ENCODE peak calls at places on chromosomes 1 and 21, in five cellular contexts. D is heart right ventricle, N is HepG2, L is ovary, Y is heart left ventricle. C is an unnamed sample. For H3K36me3, the result is how much of the 10 kb centered on the place peaks cover.

GRCh38 chr1:18582890-18583289 is 47.8 kb upstream of the PAX7 start:
- DNase-seq in D (no peak), L (no peak), Y (no peak), N (no peak), C (no peak)

GRCh38 chr1:10299174-10299573 is 88.8 kb downstream of the KIF1B start:
- DNase-seq in Y (no peak), L (no peak), N (no peak), D (no peak), C (no peak)

GRCh38 chr1:16248603-16249534 is 11.9 kb upstream of the CPLANE2 start:
- DNase-seq in L (peak), Y (peak), D (peak), N (no peak), C (peak)

GRCh38 chr1:16458801-16459200 is 18.3 kb downstream of the NECAP2 start:
- DNase-seq in Y (no peak), N (no peak), L (no peak), D (no peak), C (no peak)

GRCh38 chr1:95006681-95007080 is 66.1 kb downstream of the ALG14 start:
- DNase-seq in Y (no peak), L (no peak), D (no peak), N (no peak), C (no peak)

GRCh38 chr1:218904401-218904800 is 269.3 kb upstream of the LYPLAL1 start:
- DNase-seq in L (no peak), Y (no peak), D (peak), N (no peak), C (no peak)

GRCh38 chr1:67717876-67718275 is 32.9 kb downstream of the GADD45A start:
- DNase-seq in D (peak), L (no peak), Y (no peak), N (peak), C (no peak)

GRCh38 chr21:23394458-23394857 is 2212.8 kb downstream of the MRPL39 start:
- DNase-seq in N (no peak), L (no peak), D (no peak), Y (no peak), C (no peak)

GRCh38 chr1:8104278-8105236 is 78.4 kb upstream of the ERRFI1 start:
- DNase-seq in L (no peak), N (no peak), D (no peak), Y (no peak), C (no peak)

GRCh38 chr1:236809133-236809532 is 14.0 kb downstream of the MTR start:
- DNase-seq in L (no peak), Y (peak), D (no peak), N (no peak), C (no peak)

GRCh38 chr1:59779949-59780348 is 34.8 kb upstream of the HOOK1 start:
- DNase-seq in D (no peak), L (no peak), N (peak), Y (no peak), C (no peak)

GRCh38 chr1:30125449-30126170 is 597.8 kb downstream of the MATN1 start:
- DNase-seq in Y (no peak), D (no peak), L (no peak), N (no peak), C (no peak)

GRCh38 chr1:165737196-165737595 is 31.5 kb downstream of the TMCO1 start:
- DNase-seq in Y (no peak), D (no peak), L (no peak), N (no peak), C (no peak)

GRCh38 chr1:236612349-236612748 is 8.0 kb upstream of the HEATR1 start:
- DNase-seq in N (no peak), Y (no peak), D (no peak), L (no peak), C (no peak)

GRCh38 chr1:223233019-223233409 is 90.0 kb upstream of the TLR5 start:
- DNase-seq in Y (no peak), D (no peak), N (no peak), L (no peak), C (no peak)

GRCh38 chr1:207020709-207021107 is 11.8 kb downstream of the C1orf116 start:
- DNase-seq in N (no peak), Y (no peak), L (no peak), D (no peak), C (no peak)

DNA sequence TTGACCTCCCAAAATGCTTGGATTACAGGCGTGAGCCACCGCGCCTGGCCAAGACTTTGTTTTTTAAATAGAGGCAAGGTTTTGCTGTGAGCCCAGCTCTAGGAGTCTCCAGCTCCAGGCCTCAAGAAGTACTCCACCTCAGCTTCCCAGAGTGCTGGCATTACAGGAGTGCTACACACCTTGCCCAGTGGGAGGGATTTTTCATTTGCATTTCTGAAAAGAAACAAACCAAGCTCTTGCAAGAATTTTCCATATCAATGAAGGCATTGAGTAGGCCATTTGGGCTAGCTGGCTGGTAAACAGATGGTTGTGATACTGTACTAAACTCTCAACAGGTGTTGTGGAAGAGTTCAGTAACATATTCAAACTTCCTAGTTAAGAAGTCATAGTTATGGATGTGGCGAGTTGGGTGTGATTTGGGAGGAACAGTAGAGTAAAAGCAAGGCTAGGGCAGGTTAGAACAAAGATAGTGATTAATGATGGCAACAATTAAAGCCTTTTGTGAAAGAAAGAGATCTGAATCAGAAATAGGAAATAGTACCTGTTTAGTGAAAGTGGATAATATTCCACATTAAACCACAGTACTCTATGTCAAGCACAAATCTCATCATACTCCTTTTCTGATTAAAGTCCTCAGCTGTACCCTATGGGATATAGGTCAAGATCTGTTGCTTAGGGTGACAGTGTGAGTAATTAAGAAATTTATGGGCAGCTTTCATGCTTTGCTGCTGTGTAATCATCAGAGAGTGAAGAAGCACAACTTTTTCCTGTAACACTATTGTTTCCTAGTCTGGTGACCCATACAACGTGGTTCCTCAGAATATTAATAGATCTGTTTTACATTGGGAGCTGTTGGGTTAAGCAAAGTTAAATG is 10.7 kb downstream of the AKIRIN1 start:
- DNase-seq in L (no peak), Y (no peak), N (no peak), D (no peak), C (no peak)
- H3K36me3 ChIP-seq in L (under half), Y (half or more), N (half or more), D (under half), C (half or more)

GRCh38 chr1:155697046-155697445 is 8.2 kb downstream of the DAP3 start:
- DNase-seq in D (no peak), L (no peak), Y (no peak), N (no peak), C (no peak)

GRCh38 chr1:155695107-155695506 is 6.2 kb downstream of the DAP3 start:
- DNase-seq in Y (no peak), D (no peak), N (no peak), L (no peak), C (no peak)

GRCh38 chr1:155696524-155696923 is 7.6 kb downstream of the DAP3 start:
- DNase-seq in Y (no peak), N (no peak), L (no peak), D (no peak), C (no peak)

GRCh38 chr1:155694167-155694566 is 5.3 kb downstream of the DAP3 start:
- DNase-seq in Y (no peak), L (no peak), D (no peak), N (no peak), C (no peak)

DNA sequence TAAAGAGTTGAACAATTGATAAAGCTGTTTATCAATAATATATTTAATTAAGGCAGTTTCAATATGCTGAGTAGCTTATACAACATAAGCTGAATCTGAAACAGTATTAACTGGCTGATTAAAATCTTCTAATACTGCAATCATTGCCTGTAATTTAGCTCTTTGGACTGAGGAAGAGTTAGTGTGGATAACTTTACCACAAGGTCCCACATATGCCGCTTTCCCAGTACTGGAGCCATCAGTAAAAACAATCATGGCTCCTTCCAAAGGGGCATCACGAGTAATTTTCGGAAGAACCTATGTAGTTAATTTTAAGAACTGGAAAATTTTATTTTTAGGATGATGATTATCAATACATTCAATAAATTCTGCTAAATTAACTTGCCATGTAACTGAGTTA is 6.7 kb downstream of the DAP3 start:
- DNase-seq in D (no peak), N (no peak), Y (no peak), L (no peak), C (no peak)
- H3K36me3 ChIP-seq in D (under half), N (under half), Y (under half), L (under half), C (half or more)

GRCh38 chr21:45179568-45180288 is 105.3 kb downstream of the ADARB1 start:
- DNase-seq in N (no peak), Y (no peak), L (no peak), D (no peak), C (no peak)
- H3K36me3 ChIP-seq in N (under half), Y (half or more), L (under half), D (under half), C (under half)

GRCh38 chr1:28579374-28579773 is 12.7 kb upstream of the RAB42 start:
- DNase-seq in Y (no peak), L (no peak), D (no peak), N (no peak), C (no peak)
- H3K36me3 ChIP-seq in Y (under half), L (under half), D (under half), N (under half), C (half or more)

DNA sequence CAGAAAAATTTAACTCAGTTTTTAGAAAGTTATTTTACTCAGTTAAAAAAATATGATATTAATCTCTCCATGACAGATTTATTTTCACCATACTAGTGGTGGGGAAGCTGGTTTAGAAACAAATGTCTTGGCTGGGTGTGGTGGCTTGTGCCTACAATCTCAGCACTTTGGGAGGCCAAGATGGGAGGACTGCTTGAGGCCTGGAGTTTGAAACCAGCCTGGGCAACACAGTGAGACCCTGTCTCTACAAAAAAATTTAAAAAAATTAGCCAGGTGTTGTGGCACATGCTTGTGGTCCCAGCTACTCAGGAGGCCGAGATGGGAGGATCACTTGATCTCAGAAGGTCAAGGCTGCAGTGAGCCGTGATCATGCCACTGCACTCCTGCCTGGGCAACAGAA is 17.3 kb downstream of the TAF5L start:
- DNase-seq in Y (no peak), N (no peak), D (no peak), L (no peak), C (no peak)
- H3K36me3 ChIP-seq in Y (half or more), N (half or more), D (under half), L (under half), C (half or more)

DNA sequence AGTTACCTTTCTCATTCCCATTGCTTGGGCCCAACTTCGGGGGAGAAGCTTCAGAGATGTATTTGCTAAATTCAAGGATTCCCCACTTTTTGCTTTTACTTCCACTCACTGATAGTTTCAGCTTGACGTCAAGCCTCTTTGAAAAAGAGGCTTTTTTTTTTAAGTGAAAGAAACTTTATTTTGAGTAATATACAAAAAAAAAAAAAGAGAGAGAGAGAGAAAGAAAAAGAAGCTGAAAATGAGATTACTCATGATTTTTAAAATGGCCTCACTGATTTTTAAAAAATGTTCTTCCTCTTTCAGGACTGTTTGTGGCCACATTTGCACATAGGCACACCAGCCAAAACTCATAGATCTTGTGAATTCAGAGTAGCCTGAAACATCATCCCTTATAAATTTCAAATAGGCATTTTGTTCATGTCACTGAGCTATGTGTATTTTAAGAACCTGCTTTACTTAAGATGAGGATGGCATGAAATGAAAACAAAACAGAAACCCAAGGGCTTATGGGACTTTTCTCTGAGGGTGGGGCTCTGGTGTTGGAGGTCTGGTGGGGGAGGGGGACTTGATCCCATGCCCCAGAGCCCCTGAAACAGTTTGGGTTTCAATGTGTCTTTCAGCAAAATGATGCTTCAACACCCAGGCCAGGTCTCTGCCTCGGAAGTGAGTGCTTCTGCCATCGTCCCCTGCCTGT is 6.0 kb downstream of the ATF3 start:
- DNase-seq in D (no peak), L (no peak), N (no peak), Y (no peak), C (no peak)
- H3K36me3 ChIP-seq in D (under half), L (under half), N (under half), Y (under half), C (under half)

DNA sequence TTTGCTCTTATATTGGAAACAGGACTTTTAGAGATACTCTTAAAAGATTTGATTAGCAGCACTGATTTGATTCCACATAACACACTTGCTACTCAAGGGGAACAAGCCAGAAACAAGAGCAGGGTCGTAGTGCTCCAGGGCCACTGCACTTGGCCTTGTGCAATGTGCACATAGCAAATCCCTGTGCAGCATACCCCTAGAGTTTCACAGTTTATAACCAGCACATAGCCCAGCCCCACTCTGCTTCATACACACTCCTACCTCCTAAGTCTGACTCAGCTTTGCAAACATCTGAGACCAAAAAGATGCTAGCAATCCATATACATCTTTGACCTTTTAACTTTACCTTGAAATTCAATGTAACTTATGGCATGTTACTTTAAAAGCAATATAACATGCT is 157.6 kb downstream of the VAV3 start:
- DNase-seq in L (no peak), Y (no peak), D (no peak), N (no peak), C (no peak)
- H3K36me3 ChIP-seq in L (under half), Y (under half), D (under half), N (under half), C (under half)

DNA sequence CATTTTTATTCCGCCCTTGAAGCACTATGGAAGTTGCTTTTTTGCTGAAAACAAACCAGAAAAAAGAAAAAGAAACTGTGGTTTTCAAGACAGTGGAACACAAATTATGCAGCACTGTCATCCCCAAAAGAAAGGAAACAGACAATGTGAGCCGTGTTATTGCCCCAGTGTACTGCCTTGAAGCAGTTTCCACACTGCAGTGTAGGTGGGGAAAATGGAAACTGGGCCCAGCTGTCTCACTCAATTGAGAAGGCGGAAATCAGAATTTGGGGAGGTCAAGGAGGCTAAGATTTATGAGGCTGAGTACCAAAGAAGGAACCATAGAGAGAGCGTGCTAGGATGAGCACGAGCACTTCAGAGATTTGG is 55.5 kb downstream of the MPZL1 start:
- DNase-seq in D (no peak), Y (no peak), L (no peak), N (no peak), C (no peak)
- H3K36me3 ChIP-seq in D (under half), Y (half or more), L (under half), N (half or more), C (half or more)

C was measured in OCI-LY7.